ENCODE peak calls at places on chromosomes 16 and 17, in eight cellular contexts. One of them, this sample, is unnamed.

GRCh38 chr17:77098884-77099545 is 41.8 kb upstream of the SEC14L1 start:
- DNase-seq in tibial nerve: peak; percentile 89
- DNase-seq in right atrium auricular region: peak; percentile 78
- DNase-seq in A549: no peak
- DNase-seq in gastrocnemius medialis: peak; percentile 71
- DNase-seq in CD8-positive, alpha-beta T cell: no peak
- DNase-seq in colonic mucosa: peak; percentile 47
- DNase-seq in lung: peak; percentile 58
- DNase-seq in this sample: no peak

GRCh38 chr16:69410285-69410990 is 14.0 kb upstream of the CYB5B start:
- DNase-seq in tibial nerve: no peak
- DNase-seq in right atrium auricular region: no peak
- DNase-seq in A549: peak; percentile 80
- DNase-seq in gastrocnemius medialis: no peak
- DNase-seq in CD8-positive, alpha-beta T cell: no peak
- DNase-seq in colonic mucosa: no peak
- DNase-seq in lung: no peak
- DNase-seq in this sample: peak; percentile 74

GRCh38 chr17:57892146-57892819 is 42.4 kb upstream of the MRPS23 start:
- DNase-seq in tibial nerve: peak; percentile 90
- DNase-seq in right atrium auricular region: peak; percentile 97
- DNase-seq in A549: peak; percentile 92
- DNase-seq in gastrocnemius medialis: peak; percentile 77
- DNase-seq in CD8-positive, alpha-beta T cell: peak; percentile 68
- DNase-seq in colonic mucosa: peak; percentile 93
- DNase-seq in lung: peak; percentile 89
- DNase-seq in this sample: peak; percentile 83

GRCh38 chr16:63697736-63698135 is 1424.1 kb downstream of the CDH11 start:
- DNase-seq in tibial nerve: no peak
- DNase-seq in right atrium auricular region: no peak
- DNase-seq in A549: no peak
- DNase-seq in gastrocnemius medialis: no peak
- DNase-seq in CD8-positive, alpha-beta T cell: no peak
- DNase-seq in colonic mucosa: no peak
- DNase-seq in lung: no peak
- DNase-seq in this sample: no peak

GRCh38 chr17:20935740-20936139 is 107.1 kb downstream of the USP22 start:
- DNase-seq in tibial nerve: no peak
- DNase-seq in right atrium auricular region: no peak
- DNase-seq in A549: peak; percentile 42
- DNase-seq in gastrocnemius medialis: no peak
- DNase-seq in CD8-positive, alpha-beta T cell: no peak
- DNase-seq in colonic mucosa: no peak
- DNase-seq in lung: no peak
- DNase-seq in this sample: peak; percentile 81

GRCh38 chr17:80113033-80113484 is 11.7 kb downstream of the GAA start:
- DNase-seq in tibial nerve: no peak
- DNase-seq in right atrium auricular region: no peak
- DNase-seq in A549: no peak
- DNase-seq in gastrocnemius medialis: no peak
- DNase-seq in CD8-positive, alpha-beta T cell: no peak
- DNase-seq in colonic mucosa: no peak
- DNase-seq in lung: no peak
- DNase-seq in this sample: no peak

GRCh38 chr17:76554131-76554530 is 14.3 kb downstream of the PRCD start:
- DNase-seq in tibial nerve: no peak
- DNase-seq in right atrium auricular region: no peak
- DNase-seq in A549: no peak
- DNase-seq in gastrocnemius medialis: peak; percentile 45
- DNase-seq in CD8-positive, alpha-beta T cell: no peak
- DNase-seq in colonic mucosa: no peak
- DNase-seq in lung: no peak
- DNase-seq in this sample: no peak

GRCh38 chr16:68344252-68344651 is 33.4 kb downstream of the PRMT7 start:
- DNase-seq in tibial nerve: no peak
- DNase-seq in right atrium auricular region: no peak
- DNase-seq in A549: no peak
- DNase-seq in gastrocnemius medialis: peak; percentile 27
- DNase-seq in CD8-positive, alpha-beta T cell: no peak
- DNase-seq in colonic mucosa: no peak
- DNase-seq in lung: no peak
- DNase-seq in this sample: no peak

GRCh38 chr16:10609410-10609774 is 29.0 kb upstream of the EMP2 start:
- DNase-seq in tibial nerve: no peak
- DNase-seq in right atrium auricular region: no peak
- DNase-seq in A549: no peak
- DNase-seq in gastrocnemius medialis: no peak
- DNase-seq in CD8-positive, alpha-beta T cell: no peak
- DNase-seq in colonic mucosa: no peak
- DNase-seq in lung: no peak
- DNase-seq in this sample: peak; percentile 69

GRCh38 chr17:68539536-68540469 is 27.6 kb downstream of the PRKAR1A start:
- DNase-seq in tibial nerve: peak; percentile 48
- DNase-seq in right atrium auricular region: no peak
- DNase-seq in A549: peak; percentile 22
- DNase-seq in gastrocnemius medialis: no peak
- DNase-seq in CD8-positive, alpha-beta T cell: no peak
- DNase-seq in colonic mucosa: no peak
- DNase-seq in lung: peak; percentile 74
- DNase-seq in this sample: peak; percentile 57

GRCh38 chr17:58415371-58416055 is 1.8 kb downstream of the RNF43 start:
- DNase-seq in tibial nerve: no peak
- DNase-seq in right atrium auricular region: no peak
- DNase-seq in A549: no peak
- DNase-seq in gastrocnemius medialis: no peak
- DNase-seq in CD8-positive, alpha-beta T cell: no peak
- DNase-seq in colonic mucosa: peak; percentile 49
- DNase-seq in lung: peak; percentile 38
- DNase-seq in this sample: no peak

GRCh38 chr16:46817961-46818360 is 13.0 kb downstream of the C16orf87 start:
- DNase-seq in tibial nerve: no peak
- DNase-seq in right atrium auricular region: no peak
- DNase-seq in A549: no peak
- DNase-seq in gastrocnemius medialis: no peak
- DNase-seq in CD8-positive, alpha-beta T cell: no peak
- DNase-seq in colonic mucosa: no peak
- DNase-seq in lung: no peak
- DNase-seq in this sample: no peak

GRCh38 chr16:11742041-11742535 is 569 bp downstream of the TXNDC11 start:
- DNase-seq in tibial nerve: peak; percentile 12
- DNase-seq in right atrium auricular region: no peak
- DNase-seq in A549: peak; percentile 39
- DNase-seq in gastrocnemius medialis: no peak
- DNase-seq in CD8-positive, alpha-beta T cell: peak; percentile 29
- DNase-seq in colonic mucosa: peak; percentile 61
- DNase-seq in lung: peak; percentile 51
- DNase-seq in this sample: no peak

DNA sequence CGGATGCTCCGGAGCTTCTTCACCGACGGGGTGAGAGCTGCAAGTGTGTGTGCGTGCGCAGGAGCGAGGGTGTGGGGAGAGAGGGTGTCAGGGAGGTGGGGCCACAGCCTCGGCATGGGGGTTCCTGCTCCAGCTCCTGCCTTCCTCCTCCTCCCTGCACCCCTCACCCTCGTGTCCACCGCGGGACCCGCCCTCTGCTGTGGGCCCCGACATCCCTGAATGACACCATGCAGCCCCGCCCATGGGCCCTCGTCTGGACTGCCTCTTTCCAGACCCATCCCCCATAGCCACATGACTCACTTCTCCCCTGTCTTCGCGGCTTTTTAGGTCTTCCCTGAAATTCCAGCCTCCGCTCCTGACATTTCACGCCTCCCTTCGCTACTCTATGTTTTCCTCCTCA is 41.6 kb downstream of the ARHGAP23 start:
- DNase-seq in tibial nerve: no peak
- DNase-seq in right atrium auricular region: no peak
- DNase-seq in A549: no peak
- DNase-seq in gastrocnemius medialis: no peak
- DNase-seq in CD8-positive, alpha-beta T cell: no peak
- DNase-seq in colonic mucosa: no peak
- DNase-seq in lung: no peak
- DNase-seq in this sample: peak; percentile 79
- H3K27ac ChIP-seq in tibial nerve: peak overlapping the region; percentile 70
- H3K27ac ChIP-seq in right atrium auricular region: no peak overlapping the region
- H3K27ac ChIP-seq in A549: peak overlapping the region; percentile 38
- H3K27ac ChIP-seq in gastrocnemius medialis: no peak overlapping the region
- H3K27ac ChIP-seq in CD8-positive, alpha-beta T cell: no peak overlapping the region
- H3K27ac ChIP-seq in colonic mucosa: no peak overlapping the region
- H3K27ac ChIP-seq in lung: no peak overlapping the region
- H3K27ac ChIP-seq in this sample: no peak overlapping the region

DNA sequence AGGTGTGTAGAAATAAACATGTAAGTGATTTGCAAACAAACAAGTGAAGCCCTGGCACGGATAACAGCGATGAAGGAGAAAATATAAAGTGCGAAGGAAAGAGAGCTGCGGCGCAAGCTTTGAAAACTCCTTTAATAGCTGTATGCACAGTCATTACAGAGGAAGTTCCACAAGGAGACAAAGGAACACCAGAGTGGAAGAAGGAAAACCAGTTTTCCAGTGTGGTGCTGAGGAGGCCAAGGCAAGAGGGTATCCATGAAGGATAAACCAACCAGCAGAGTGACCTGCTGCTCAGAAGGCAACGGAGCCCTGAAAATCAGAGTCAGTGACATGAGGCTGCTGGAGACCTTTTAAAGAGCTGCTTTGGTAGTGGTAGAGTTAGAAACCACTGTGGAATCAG is 24.4 kb downstream of the METTL16 start:
- DNase-seq in tibial nerve: no peak
- DNase-seq in right atrium auricular region: no peak
- DNase-seq in A549: no peak
- DNase-seq in gastrocnemius medialis: no peak
- DNase-seq in CD8-positive, alpha-beta T cell: no peak
- DNase-seq in colonic mucosa: no peak
- DNase-seq in lung: no peak
- DNase-seq in this sample: no peak
- H3K27ac ChIP-seq in tibial nerve: no peak overlapping the region
- H3K27ac ChIP-seq in right atrium auricular region: no peak overlapping the region
- H3K27ac ChIP-seq in A549: no peak overlapping the region
- H3K27ac ChIP-seq in gastrocnemius medialis: peak overlapping the region; percentile 81
- H3K27ac ChIP-seq in CD8-positive, alpha-beta T cell: no peak overlapping the region
- H3K27ac ChIP-seq in colonic mucosa: no peak overlapping the region
- H3K27ac ChIP-seq in lung: no peak overlapping the region
- H3K27ac ChIP-seq in this sample: no peak overlapping the region

GRCh38 chr16:4925791-4926190 is 11.2 kb downstream of the PPL start:
- DNase-seq in tibial nerve: no peak
- DNase-seq in right atrium auricular region: no peak
- DNase-seq in A549: no peak
- DNase-seq in gastrocnemius medialis: no peak
- DNase-seq in CD8-positive, alpha-beta T cell: no peak
- DNase-seq in colonic mucosa: no peak
- DNase-seq in lung: no peak
- DNase-seq in this sample: no peak

GRCh38 chr16:4923853-4924252 is 13.1 kb downstream of the PPL start:
- DNase-seq in tibial nerve: no peak
- DNase-seq in right atrium auricular region: no peak
- DNase-seq in A549: no peak
- DNase-seq in gastrocnemius medialis: no peak
- DNase-seq in CD8-positive, alpha-beta T cell: no peak
- DNase-seq in colonic mucosa: no peak
- DNase-seq in lung: no peak
- DNase-seq in this sample: no peak

GRCh38 chr16:4920826-4921225 is 16.1 kb downstream of the PPL start:
- DNase-seq in tibial nerve: no peak
- DNase-seq in right atrium auricular region: no peak
- DNase-seq in A549: no peak
- DNase-seq in gastrocnemius medialis: no peak
- DNase-seq in CD8-positive, alpha-beta T cell: no peak
- DNase-seq in colonic mucosa: no peak
- DNase-seq in lung: no peak
- DNase-seq in this sample: no peak

GRCh38 chr16:4924593-4925378 is 12.2 kb downstream of the PPL start:
- DNase-seq in tibial nerve: no peak
- DNase-seq in right atrium auricular region: no peak
- DNase-seq in A549: no peak
- DNase-seq in gastrocnemius medialis: no peak
- DNase-seq in CD8-positive, alpha-beta T cell: no peak
- DNase-seq in colonic mucosa: no peak
- DNase-seq in lung: peak; percentile 89
- DNase-seq in this sample: no peak

DNA sequence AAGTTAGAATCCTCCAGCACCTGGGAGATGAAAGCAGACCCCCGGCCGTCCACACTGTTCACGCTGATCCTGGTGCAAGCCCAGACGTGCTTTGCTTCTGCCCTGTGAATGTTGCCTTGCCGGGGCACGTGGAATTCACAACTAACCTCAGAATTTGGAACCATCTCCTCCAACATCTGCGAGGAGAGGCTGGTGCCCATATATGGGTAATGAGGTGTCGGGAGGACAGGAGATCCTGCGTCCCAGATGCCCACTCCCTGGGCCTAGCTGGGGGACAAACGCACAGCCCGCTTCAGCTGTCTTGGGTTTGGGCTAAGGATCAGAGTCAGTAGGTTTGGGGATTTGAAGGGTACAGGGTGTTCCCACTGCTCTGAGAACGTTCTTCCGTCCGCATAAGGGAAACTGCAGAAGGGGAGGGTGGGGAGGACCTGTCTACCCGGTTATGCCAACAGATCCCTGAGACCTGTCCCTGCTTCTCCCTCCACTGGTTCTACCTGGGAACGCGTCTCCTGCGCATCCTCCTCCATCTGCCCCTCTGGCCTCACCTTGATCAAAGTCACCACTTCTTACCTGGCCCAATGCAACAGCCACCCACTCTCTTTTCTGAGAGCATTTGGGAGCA is 14.1 kb downstream of the PPL start:
- DNase-seq in tibial nerve: no peak
- DNase-seq in right atrium auricular region: no peak
- DNase-seq in A549: no peak
- DNase-seq in gastrocnemius medialis: no peak
- DNase-seq in CD8-positive, alpha-beta T cell: no peak
- DNase-seq in colonic mucosa: no peak
- DNase-seq in lung: no peak
- DNase-seq in this sample: no peak
- H3K27ac ChIP-seq in tibial nerve: no peak overlapping the region
- H3K27ac ChIP-seq in right atrium auricular region: no peak overlapping the region
- H3K27ac ChIP-seq in A549: no peak overlapping the region
- H3K27ac ChIP-seq in gastrocnemius medialis: no peak overlapping the region
- H3K27ac ChIP-seq in CD8-positive, alpha-beta T cell: no peak overlapping the region
- H3K27ac ChIP-seq in colonic mucosa: no peak overlapping the region
- H3K27ac ChIP-seq in lung: no peak overlapping the region
- H3K27ac ChIP-seq in this sample: no peak overlapping the region

DNA sequence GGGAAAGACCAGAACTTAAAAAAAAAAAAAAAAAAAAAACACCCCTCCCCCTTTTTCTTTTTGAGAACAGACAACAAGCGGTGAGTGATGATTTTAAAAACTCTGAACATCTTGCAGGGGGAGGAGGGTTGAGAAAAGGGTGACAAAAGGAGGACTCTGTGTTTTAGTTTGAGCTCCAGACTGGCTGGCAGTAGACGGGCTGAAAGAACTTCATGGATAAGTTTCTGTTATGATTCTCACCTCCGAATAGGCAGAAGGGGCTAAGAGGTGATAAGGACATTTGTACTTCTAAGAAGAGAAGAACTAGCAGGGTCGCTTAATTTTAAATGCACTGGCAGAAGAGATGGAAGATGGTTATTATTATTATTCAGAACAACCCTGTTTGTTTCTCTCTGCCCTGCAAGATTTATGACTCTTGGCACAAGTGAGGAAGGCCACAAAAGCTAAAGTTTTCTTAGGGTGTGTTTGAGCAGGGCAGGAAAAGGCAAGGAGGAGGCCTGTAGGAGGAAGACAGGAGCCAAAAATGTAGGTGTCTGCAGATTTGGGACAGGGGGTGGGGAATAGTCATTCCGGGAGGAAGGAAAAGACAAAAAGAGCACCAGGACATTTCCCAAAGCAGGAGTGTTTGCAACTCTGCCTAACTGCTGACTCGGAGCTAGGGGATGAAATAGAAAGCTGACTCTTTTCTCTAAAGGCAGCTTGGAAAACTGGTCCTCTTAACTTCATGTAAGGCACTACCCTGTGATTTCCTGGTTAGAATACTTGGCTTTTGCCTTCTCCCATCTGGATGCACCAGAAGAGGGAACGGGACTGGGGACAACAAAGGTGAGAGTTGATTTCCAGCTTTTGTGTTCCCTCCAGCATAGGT is 11.9 kb upstream of the HOXB2 start:
- DNase-seq in tibial nerve: no peak
- DNase-seq in right atrium auricular region: no peak
- DNase-seq in A549: no peak
- DNase-seq in gastrocnemius medialis: no peak
- DNase-seq in CD8-positive, alpha-beta T cell: no peak
- DNase-seq in colonic mucosa: no peak
- DNase-seq in lung: no peak
- DNase-seq in this sample: no peak
- H3K27ac ChIP-seq in tibial nerve: peak overlapping the region; percentile 55
- H3K27ac ChIP-seq in right atrium auricular region: no peak overlapping the region
- H3K27ac ChIP-seq in A549: peak overlapping the region; percentile 97
- H3K27ac ChIP-seq in gastrocnemius medialis: no peak overlapping the region
- H3K27ac ChIP-seq in CD8-positive, alpha-beta T cell: no peak overlapping the region
- H3K27ac ChIP-seq in colonic mucosa: peak overlapping the region; percentile 70
- H3K27ac ChIP-seq in lung: no peak overlapping the region
- H3K27ac ChIP-seq in this sample: peak overlapping the region; percentile 91

This sample was measured in cardiac muscle cell.